ENCODE peak calls at places on chromosomes 11 and 22, in five cellular contexts. One of them, this sample, is unnamed.

GRCh38 chr22:37742374-37743092 is 45.7 kb downstream of the TRIOBP start:
- DNase-seq in anterior cingulate cortex: no peak
- DNase-seq in aorta: no peak
- DNase-seq in lower leg skin: no peak
- DNase-seq in activated CD4-positive, alpha-beta T cell treated with anti-CD3 and anti-CD28 coated beads for 48 hours: no peak
- DNase-seq in this sample: no peak

GRCh38 chr22:21695432-21696085 is 29.7 kb downstream of the PPIL2 start:
- DNase-seq in lower leg skin: no peak
- DNase-seq in anterior cingulate cortex: no peak
- DNase-seq in activated CD4-positive, alpha-beta T cell treated with anti-CD3 and anti-CD28 coated beads for 48 hours: no peak
- DNase-seq in aorta: no peak
- DNase-seq in this sample: no peak

GRCh38 chr11:60870733-60871377 is 3.5 kb downstream of the ZP1 start:
- DNase-seq in activated CD4-positive, alpha-beta T cell treated with anti-CD3 and anti-CD28 coated beads for 48 hours: no peak
- DNase-seq in anterior cingulate cortex: no peak
- DNase-seq in lower leg skin: no peak
- DNase-seq in aorta: no peak
- DNase-seq in this sample: no peak

GRCh38 chr11:63592975-63593395 is 21.2 kb downstream of the PLAAT3 start:
- DNase-seq in lower leg skin: no peak
- DNase-seq in aorta: no peak
- DNase-seq in anterior cingulate cortex: peak; percentile 19
- DNase-seq in activated CD4-positive, alpha-beta T cell treated with anti-CD3 and anti-CD28 coated beads for 48 hours: peak; percentile 16
- DNase-seq in this sample: no peak

GRCh38 chr11:44680982-44681597 is 45.7 kb upstream of the TSPAN18 start:
- DNase-seq in lower leg skin: no peak
- DNase-seq in activated CD4-positive, alpha-beta T cell treated with anti-CD3 and anti-CD28 coated beads for 48 hours: peak; percentile 60
- DNase-seq in anterior cingulate cortex: no peak
- DNase-seq in aorta: no peak
- DNase-seq in this sample: no peak

GRCh38 chr11:74820763-74821162 is 72.1 kb downstream of the RNF169 start:
- DNase-seq in aorta: no peak
- DNase-seq in lower leg skin: no peak
- DNase-seq in activated CD4-positive, alpha-beta T cell treated with anti-CD3 and anti-CD28 coated beads for 48 hours: no peak
- DNase-seq in anterior cingulate cortex: no peak
- DNase-seq in this sample: peak; percentile 93

GRCh38 chr22:36541831-36542391 is 12.9 kb upstream of the EIF3D start:
- DNase-seq in aorta: no peak
- DNase-seq in activated CD4-positive, alpha-beta T cell treated with anti-CD3 and anti-CD28 coated beads for 48 hours: peak; percentile 70
- DNase-seq in lower leg skin: no peak
- DNase-seq in anterior cingulate cortex: no peak
- DNase-seq in this sample: peak; percentile 67

GRCh38 chr11:73226297-73227006 is 8.4 kb downstream of the P2RY2 start:
- DNase-seq in activated CD4-positive, alpha-beta T cell treated with anti-CD3 and anti-CD28 coated beads for 48 hours: no peak
- DNase-seq in anterior cingulate cortex: no peak
- DNase-seq in lower leg skin: no peak
- DNase-seq in aorta: peak; percentile 19
- DNase-seq in this sample: no peak

GRCh38 chr11:27718853-27719574 is 18.8 kb upstream of the BDNF start:
- DNase-seq in activated CD4-positive, alpha-beta T cell treated with anti-CD3 and anti-CD28 coated beads for 48 hours: peak; percentile 2
- DNase-seq in lower leg skin: no peak
- DNase-seq in aorta: peak; percentile 52
- DNase-seq in anterior cingulate cortex: no peak
- DNase-seq in this sample: peak; percentile 44

GRCh38 chr11:269146-269890 is 8.9 kb upstream of the NLRP6 start:
- DNase-seq in activated CD4-positive, alpha-beta T cell treated with anti-CD3 and anti-CD28 coated beads for 48 hours: peak; percentile 62
- DNase-seq in anterior cingulate cortex: no peak
- DNase-seq in aorta: no peak
- DNase-seq in lower leg skin: peak; percentile 36
- DNase-seq in this sample: no peak

GRCh38 chr11:65417221-65417701 is 5.3 kb upstream of the NEAT1 start:
- DNase-seq in lower leg skin: no peak
- DNase-seq in aorta: peak; percentile 73
- DNase-seq in activated CD4-positive, alpha-beta T cell treated with anti-CD3 and anti-CD28 coated beads for 48 hours: peak; percentile 49
- DNase-seq in anterior cingulate cortex: no peak
- DNase-seq in this sample: peak; percentile 26

GRCh38 chr11:60880189-60880588 is 12.8 kb downstream of the ZP1 start:
- DNase-seq in activated CD4-positive, alpha-beta T cell treated with anti-CD3 and anti-CD28 coated beads for 48 hours: no peak
- DNase-seq in aorta: no peak
- DNase-seq in lower leg skin: no peak
- DNase-seq in anterior cingulate cortex: no peak
- DNase-seq in this sample: no peak

GRCh38 chr11:109320595-109320994 is 101.4 kb upstream of the C11orf87 start:
- DNase-seq in aorta: no peak
- DNase-seq in anterior cingulate cortex: no peak
- DNase-seq in lower leg skin: no peak
- DNase-seq in activated CD4-positive, alpha-beta T cell treated with anti-CD3 and anti-CD28 coated beads for 48 hours: no peak
- DNase-seq in this sample: peak; percentile 3

GRCh38 chr22:22045576-22046335 is 63.2 kb upstream of the TOP3B start:
- DNase-seq in anterior cingulate cortex: no peak
- DNase-seq in aorta: no peak
- DNase-seq in lower leg skin: no peak
- DNase-seq in activated CD4-positive, alpha-beta T cell treated with anti-CD3 and anti-CD28 coated beads for 48 hours: no peak
- DNase-seq in this sample: no peak

GRCh38 chr22:24950272-24950902 is 2.1 kb upstream of the KIAA1671 start:
- DNase-seq in anterior cingulate cortex: no peak
- DNase-seq in activated CD4-positive, alpha-beta T cell treated with anti-CD3 and anti-CD28 coated beads for 48 hours: no peak
- DNase-seq in aorta: no peak
- DNase-seq in lower leg skin: no peak
- DNase-seq in this sample: no peak

GRCh38 chr11:33266418-33267215 is 9.4 kb downstream of the HIPK3 start:
- DNase-seq in anterior cingulate cortex: no peak
- DNase-seq in aorta: no peak
- DNase-seq in lower leg skin: no peak
- DNase-seq in activated CD4-positive, alpha-beta T cell treated with anti-CD3 and anti-CD28 coated beads for 48 hours: no peak
- DNase-seq in this sample: no peak

GRCh38 chr11:86176165-86176884 is 68.2 kb upstream of the EED start:
- DNase-seq in anterior cingulate cortex: no peak
- DNase-seq in lower leg skin: no peak
- DNase-seq in aorta: no peak
- DNase-seq in activated CD4-positive, alpha-beta T cell treated with anti-CD3 and anti-CD28 coated beads for 48 hours: peak; percentile 73
- DNase-seq in this sample: peak; percentile 36